ENCODE peak calls at places on chromosomes 2 and 18, in nine cellular contexts. One of them, this sample, is unnamed.

GRCh38 chr2:8563814-8564474 is 117.9 kb upstream of the ID2 start:
- DNase-seq in GM06990: no peak
- DNase-seq in coronary artery: no peak
- DNase-seq in type B pancreatic cell: no peak
- DNase-seq in HFF-Myc: no peak
- DNase-seq in colonic mucosa: no peak
- DNase-seq in endothelial cell: no peak
- DNase-seq in mesothelial cell of epicardium: no peak
- DNase-seq in upper lobe of left lung: peak
- DNase-seq in this sample: no peak

GRCh38 chr2:233079953-233080835 is 20.1 kb downstream of the INPP5D start:
- DNase-seq in GM06990: no peak
- DNase-seq in coronary artery: peak
- DNase-seq in type B pancreatic cell: no peak
- DNase-seq in HFF-Myc: no peak
- DNase-seq in colonic mucosa: no peak
- DNase-seq in endothelial cell: no peak
- DNase-seq in mesothelial cell of epicardium: no peak
- DNase-seq in upper lobe of left lung: no peak
- DNase-seq in this sample: no peak

GRCh38 chr2:187500585-187501359 is 52.7 kb upstream of the CALCRL start:
- DNase-seq in GM06990: no peak
- DNase-seq in coronary artery: no peak
- DNase-seq in type B pancreatic cell: no peak
- DNase-seq in HFF-Myc: no peak
- DNase-seq in colonic mucosa: no peak
- DNase-seq in endothelial cell: no peak
- DNase-seq in mesothelial cell of epicardium: no peak
- DNase-seq in upper lobe of left lung: no peak
- DNase-seq in this sample: no peak

GRCh38 chr2:634041-634440 is 43.2 kb downstream of the TMEM18 start:
- DNase-seq in GM06990: no peak
- DNase-seq in coronary artery: peak
- DNase-seq in type B pancreatic cell: peak
- DNase-seq in HFF-Myc: no peak
- DNase-seq in colonic mucosa: no peak
- DNase-seq in endothelial cell: no peak
- DNase-seq in mesothelial cell of epicardium: no peak
- DNase-seq in upper lobe of left lung: no peak
- DNase-seq in this sample: no peak

GRCh38 chr18:58161659-58162058 is 117.6 kb downstream of the NEDD4L start:
- DNase-seq in GM06990: no peak
- DNase-seq in coronary artery: no peak
- DNase-seq in type B pancreatic cell: no peak
- DNase-seq in HFF-Myc: no peak
- DNase-seq in colonic mucosa: peak
- DNase-seq in endothelial cell: peak
- DNase-seq in mesothelial cell of epicardium: no peak
- DNase-seq in upper lobe of left lung: no peak
- DNase-seq in this sample: no peak

GRCh38 chr18:2515908-2516625 is 55.2 kb downstream of the METTL4 start:
- DNase-seq in GM06990: no peak
- DNase-seq in coronary artery: no peak
- DNase-seq in type B pancreatic cell: no peak
- DNase-seq in HFF-Myc: peak
- DNase-seq in colonic mucosa: no peak
- DNase-seq in endothelial cell: no peak
- DNase-seq in mesothelial cell of epicardium: no peak
- DNase-seq in upper lobe of left lung: peak
- DNase-seq in this sample: no peak

GRCh38 chr2:36807223-36807886 is 110.8 kb downstream of the VIT start:
- DNase-seq in GM06990: no peak
- DNase-seq in coronary artery: no peak
- DNase-seq in type B pancreatic cell: no peak
- DNase-seq in HFF-Myc: no peak
- DNase-seq in colonic mucosa: peak
- DNase-seq in endothelial cell: no peak
- DNase-seq in mesothelial cell of epicardium: no peak
- DNase-seq in upper lobe of left lung: no peak
- DNase-seq in this sample: no peak

GRCh38 chr2:131673400-131674173 is 145.9 kb downstream of the CCDC74A start:
- DNase-seq in GM06990: peak
- DNase-seq in coronary artery: peak
- DNase-seq in type B pancreatic cell: peak
- DNase-seq in HFF-Myc: no peak
- DNase-seq in colonic mucosa: peak
- DNase-seq in endothelial cell: peak
- DNase-seq in mesothelial cell of epicardium: peak
- DNase-seq in upper lobe of left lung: peak
- DNase-seq in this sample: peak

GRCh38 chr2:98013407-98014042 is 17.8 kb upstream of the TMEM131 start:
- DNase-seq in GM06990: peak
- DNase-seq in coronary artery: no peak
- DNase-seq in type B pancreatic cell: no peak
- DNase-seq in HFF-Myc: no peak
- DNase-seq in colonic mucosa: no peak
- DNase-seq in endothelial cell: no peak
- DNase-seq in mesothelial cell of epicardium: peak
- DNase-seq in upper lobe of left lung: no peak
- DNase-seq in this sample: peak

GRCh38 chr2:106859498-106859897 is 26.5 kb downstream of the ST6GAL2 start:
- DNase-seq in GM06990: no peak
- DNase-seq in coronary artery: no peak
- DNase-seq in type B pancreatic cell: no peak
- DNase-seq in HFF-Myc: no peak
- DNase-seq in colonic mucosa: no peak
- DNase-seq in endothelial cell: no peak
- DNase-seq in mesothelial cell of epicardium: no peak
- DNase-seq in upper lobe of left lung: no peak
- DNase-seq in this sample: no peak

GRCh38 chr2:161238559-161239415 is 69.4 kb upstream of the PSMD14 start:
- DNase-seq in GM06990: peak
- DNase-seq in coronary artery: peak
- DNase-seq in type B pancreatic cell: peak
- DNase-seq in HFF-Myc: no peak
- DNase-seq in colonic mucosa: peak
- DNase-seq in endothelial cell: peak
- DNase-seq in mesothelial cell of epicardium: peak
- DNase-seq in upper lobe of left lung: peak
- DNase-seq in this sample: peak

GRCh38 chr2:159595410-159596046 is 20.8 kb downstream of the BAZ2B start:
- DNase-seq in GM06990: no peak
- DNase-seq in coronary artery: no peak
- DNase-seq in type B pancreatic cell: no peak
- DNase-seq in HFF-Myc: no peak
- DNase-seq in colonic mucosa: no peak
- DNase-seq in endothelial cell: no peak
- DNase-seq in mesothelial cell of epicardium: no peak
- DNase-seq in upper lobe of left lung: no peak
- DNase-seq in this sample: no peak

GRCh38 chr18:69658137-69658536 is 257.4 kb downstream of the DOK6 start:
- DNase-seq in GM06990: no peak
- DNase-seq in coronary artery: no peak
- DNase-seq in type B pancreatic cell: no peak
- DNase-seq in HFF-Myc: no peak
- DNase-seq in colonic mucosa: no peak
- DNase-seq in endothelial cell: no peak
- DNase-seq in mesothelial cell of epicardium: no peak
- DNase-seq in upper lobe of left lung: no peak
- DNase-seq in this sample: no peak

GRCh38 chr2:37838541-37839167 is 86.4 kb upstream of the RMDN2 start:
- DNase-seq in GM06990: no peak
- DNase-seq in coronary artery: no peak
- DNase-seq in type B pancreatic cell: no peak
- DNase-seq in HFF-Myc: no peak
- DNase-seq in colonic mucosa: no peak
- DNase-seq in endothelial cell: no peak
- DNase-seq in mesothelial cell of epicardium: no peak
- DNase-seq in upper lobe of left lung: no peak
- DNase-seq in this sample: no peak

GRCh38 chr2:147910990-147911473 is 66.2 kb downstream of the ACVR2A start:
- DNase-seq in GM06990: peak
- DNase-seq in coronary artery: no peak
- DNase-seq in type B pancreatic cell: no peak
- DNase-seq in HFF-Myc: peak
- DNase-seq in colonic mucosa: peak
- DNase-seq in endothelial cell: peak
- DNase-seq in mesothelial cell of epicardium: no peak
- DNase-seq in upper lobe of left lung: no peak
- DNase-seq in this sample: no peak

DNA sequence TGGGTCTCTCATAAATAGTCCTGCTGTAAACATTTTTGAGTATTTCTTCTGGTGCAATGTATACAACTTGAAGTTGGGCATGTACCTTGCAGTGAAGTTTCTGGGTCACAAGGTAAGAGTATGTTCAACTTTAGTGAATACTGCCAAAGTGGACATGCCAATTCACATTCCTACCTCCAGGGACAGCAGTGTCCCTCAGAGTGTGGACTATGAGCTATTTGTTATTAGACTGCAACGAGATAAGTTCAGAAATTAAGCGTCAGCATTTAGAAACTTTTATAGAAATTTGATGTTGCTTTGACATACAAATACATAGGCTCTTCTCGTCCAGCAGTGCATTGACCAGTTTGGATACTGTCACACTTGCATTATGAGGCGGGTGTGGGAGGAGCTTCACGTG is 7.2 kb upstream of the ACKR3 start:
- DNase-seq in GM06990: no peak
- DNase-seq in coronary artery: no peak
- DNase-seq in type B pancreatic cell: no peak
- DNase-seq in HFF-Myc: no peak
- DNase-seq in colonic mucosa: no peak
- DNase-seq in endothelial cell: no peak
- DNase-seq in mesothelial cell of epicardium: no peak
- DNase-seq in upper lobe of left lung: no peak
- DNase-seq in this sample: no peak
- TF ChIP-seq CTCF in GM06990: no peak
- TF ChIP-seq CTCF in coronary artery: peak
- TF ChIP-seq CTCF in type B pancreatic cell: peak
- TF ChIP-seq CTCF in HFF-Myc: peak
- TF ChIP-seq CTCF in colonic mucosa: no peak
- TF ChIP-seq CTCF in endothelial cell: peak
- TF ChIP-seq CTCF in mesothelial cell of epicardium: peak
- TF ChIP-seq CTCF in upper lobe of left lung: peak
- TF ChIP-seq CTCF in this sample: no peak

DNA sequence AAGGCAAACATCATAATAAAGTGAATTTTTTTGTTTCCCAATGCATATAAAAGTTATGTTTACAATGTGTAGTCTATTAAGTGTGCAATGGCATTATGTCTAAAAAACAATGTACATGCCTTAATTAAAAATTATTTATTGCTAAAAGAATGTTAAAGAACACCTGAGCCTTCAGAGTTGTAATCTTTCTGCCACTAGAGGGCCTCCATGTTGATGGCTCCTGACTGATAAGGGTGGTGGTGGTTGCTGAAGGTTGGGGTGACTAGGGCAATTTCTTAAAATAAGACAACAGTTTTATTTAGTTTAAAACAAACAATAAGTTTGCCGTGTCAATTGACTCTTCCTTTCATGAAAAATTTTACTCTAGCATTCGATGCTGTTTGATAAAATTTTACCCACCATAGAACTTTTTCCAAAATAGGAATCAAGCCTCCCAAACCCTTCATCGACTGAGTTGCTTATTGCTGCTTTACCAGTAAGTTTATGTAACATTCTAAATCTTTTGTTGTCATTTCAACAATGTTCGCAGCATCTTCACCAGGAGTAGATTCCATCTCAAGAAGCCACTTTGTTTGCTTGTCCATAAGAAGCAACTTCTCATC is 32.3 kb downstream of the MAP3K2 start:
- DNase-seq in GM06990: no peak
- DNase-seq in coronary artery: no peak
- DNase-seq in type B pancreatic cell: no peak
- DNase-seq in HFF-Myc: no peak
- DNase-seq in colonic mucosa: no peak
- DNase-seq in endothelial cell: peak
- DNase-seq in mesothelial cell of epicardium: no peak
- DNase-seq in upper lobe of left lung: no peak
- DNase-seq in this sample: no peak
- TF ChIP-seq CTCF in GM06990: peak
- TF ChIP-seq CTCF in coronary artery: no peak
- TF ChIP-seq CTCF in type B pancreatic cell: peak
- TF ChIP-seq CTCF in HFF-Myc: peak
- TF ChIP-seq CTCF in colonic mucosa: peak
- TF ChIP-seq CTCF in endothelial cell: peak
- TF ChIP-seq CTCF in mesothelial cell of epicardium: peak
- TF ChIP-seq CTCF in upper lobe of left lung: peak
- TF ChIP-seq CTCF in this sample: no peak

GRCh38 chr18:54224379-54225014 is at the start of gene MBD2:
- DNase-seq in GM06990: peak
- DNase-seq in coronary artery: peak
- DNase-seq in type B pancreatic cell: peak
- DNase-seq in HFF-Myc: peak
- DNase-seq in colonic mucosa: peak
- DNase-seq in endothelial cell: peak
- DNase-seq in mesothelial cell of epicardium: peak
- DNase-seq in upper lobe of left lung: peak
- DNase-seq in this sample: peak
- TF ChIP-seq CTCF in GM06990: peak
- TF ChIP-seq CTCF in coronary artery: no peak
- TF ChIP-seq CTCF in type B pancreatic cell: peak
- TF ChIP-seq CTCF in HFF-Myc: no peak
- TF ChIP-seq CTCF in colonic mucosa: no peak
- TF ChIP-seq CTCF in endothelial cell: no peak
- TF ChIP-seq CTCF in mesothelial cell of epicardium: no peak
- TF ChIP-seq CTCF in upper lobe of left lung: peak
- TF ChIP-seq CTCF in this sample: peak

DNA sequence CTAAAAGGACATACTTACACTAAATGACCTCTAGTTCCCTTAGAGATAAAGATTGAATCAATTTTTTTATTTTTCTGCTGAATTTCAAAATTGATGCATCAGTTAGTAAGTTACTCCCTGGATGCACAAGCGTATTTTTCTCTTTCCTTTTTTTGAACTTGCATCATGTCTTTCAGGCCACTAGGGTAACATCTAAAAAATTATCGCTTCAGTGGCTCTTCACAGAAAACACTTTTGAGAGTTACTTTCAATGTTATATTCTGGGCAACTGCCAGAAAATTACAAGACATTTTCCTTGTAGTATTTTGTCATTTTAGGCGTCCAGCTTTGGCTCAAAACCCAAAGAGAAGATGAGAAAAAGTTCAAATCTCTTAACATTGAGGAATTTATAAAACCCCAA is 59.8 kb downstream of the DSEL start:
- DNase-seq in GM06990: no peak
- DNase-seq in coronary artery: no peak
- DNase-seq in type B pancreatic cell: no peak
- DNase-seq in HFF-Myc: no peak
- DNase-seq in colonic mucosa: no peak
- DNase-seq in endothelial cell: no peak
- DNase-seq in mesothelial cell of epicardium: no peak
- DNase-seq in upper lobe of left lung: no peak
- DNase-seq in this sample: no peak
- TF ChIP-seq CTCF in GM06990: no peak
- TF ChIP-seq CTCF in coronary artery: no peak
- TF ChIP-seq CTCF in type B pancreatic cell: peak
- TF ChIP-seq CTCF in HFF-Myc: no peak
- TF ChIP-seq CTCF in colonic mucosa: no peak
- TF ChIP-seq CTCF in endothelial cell: peak
- TF ChIP-seq CTCF in mesothelial cell of epicardium: no peak
- TF ChIP-seq CTCF in upper lobe of left lung: no peak
- TF ChIP-seq CTCF in this sample: no peak